ENCODE peak calls at places on chromosomes 3 and 15, in five cellular contexts. One of them, this sample, is unnamed.

GRCh38 chr3:195558602-195559001 is 15.5 kb upstream of the PPP1R2 start:
- DNase-seq in foreskin fibroblast: no peak
- DNase-seq in activated T-cell treated with anti-CD3 and anti-CD28 coated beads for 1 hour: no peak
- DNase-seq in upper lobe of right lung: no peak
- DNase-seq in neuronal stem cell: no peak
- DNase-seq in this sample: peak

GRCh38 chr15:47194718-47195117 is 522.6 kb upstream of the SEMA6D start:
- DNase-seq in foreskin fibroblast: peak
- DNase-seq in activated T-cell treated with anti-CD3 and anti-CD28 coated beads for 1 hour: no peak
- DNase-seq in upper lobe of right lung: no peak
- DNase-seq in neuronal stem cell: no peak
- DNase-seq in this sample: peak

GRCh38 chr15:56616551-56616950 is 116.8 kb downstream of the ZNF280D start:
- DNase-seq in foreskin fibroblast: no peak
- DNase-seq in activated T-cell treated with anti-CD3 and anti-CD28 coated beads for 1 hour: no peak
- DNase-seq in upper lobe of right lung: no peak
- DNase-seq in neuronal stem cell: no peak
- DNase-seq in this sample: no peak

GRCh38 chr3:106534206-106534605 is 665.4 kb upstream of the CBLB start:
- DNase-seq in foreskin fibroblast: no peak
- DNase-seq in activated T-cell treated with anti-CD3 and anti-CD28 coated beads for 1 hour: peak
- DNase-seq in upper lobe of right lung: peak
- DNase-seq in neuronal stem cell: no peak
- DNase-seq in this sample: no peak

GRCh38 chr3:184651945-184652344 is 59.9 kb downstream of the MAGEF1 start:
- DNase-seq in foreskin fibroblast: no peak
- DNase-seq in activated T-cell treated with anti-CD3 and anti-CD28 coated beads for 1 hour: no peak
- DNase-seq in upper lobe of right lung: no peak
- DNase-seq in neuronal stem cell: no peak
- DNase-seq in this sample: no peak

GRCh38 chr3:136343873-136344281 is 93.7 kb downstream of the PCCB start:
- DNase-seq in foreskin fibroblast: peak
- DNase-seq in activated T-cell treated with anti-CD3 and anti-CD28 coated beads for 1 hour: no peak
- DNase-seq in upper lobe of right lung: peak
- DNase-seq in neuronal stem cell: no peak
- DNase-seq in this sample: peak

GRCh38 chr3:43689766-43690399 is 855 bp upstream of the ABHD5 start:
- DNase-seq in foreskin fibroblast: no peak
- DNase-seq in activated T-cell treated with anti-CD3 and anti-CD28 coated beads for 1 hour: no peak
- DNase-seq in upper lobe of right lung: no peak
- DNase-seq in neuronal stem cell: no peak
- DNase-seq in this sample: no peak

GRCh38 chr15:23690450-23690852 is 3.3 kb upstream of the NDN start:
- DNase-seq in foreskin fibroblast: peak
- DNase-seq in activated T-cell treated with anti-CD3 and anti-CD28 coated beads for 1 hour: no peak
- DNase-seq in upper lobe of right lung: peak
- DNase-seq in neuronal stem cell: peak
- DNase-seq in this sample: no peak

GRCh38 chr3:58998476-58999117 is 51.2 kb downstream of the CFAP20DC start:
- DNase-seq in foreskin fibroblast: peak
- DNase-seq in activated T-cell treated with anti-CD3 and anti-CD28 coated beads for 1 hour: no peak
- DNase-seq in upper lobe of right lung: no peak
- DNase-seq in neuronal stem cell: no peak
- DNase-seq in this sample: peak

GRCh38 chr3:149224736-149225594 is 3.3 kb upstream of the CP start:
- DNase-seq in foreskin fibroblast: peak
- DNase-seq in activated T-cell treated with anti-CD3 and anti-CD28 coated beads for 1 hour: no peak
- DNase-seq in upper lobe of right lung: no peak
- DNase-seq in neuronal stem cell: no peak
- DNase-seq in this sample: peak

GRCh38 chr15:73965730-73966103 is 26.4 kb downstream of the STOML1 start:
- DNase-seq in foreskin fibroblast: peak
- DNase-seq in activated T-cell treated with anti-CD3 and anti-CD28 coated beads for 1 hour: no peak
- DNase-seq in upper lobe of right lung: no peak
- DNase-seq in neuronal stem cell: no peak
- DNase-seq in this sample: no peak

GRCh38 chr3:169818330-169818729 is 5.6 kb upstream of the LRRC34 start:
- DNase-seq in foreskin fibroblast: no peak
- DNase-seq in activated T-cell treated with anti-CD3 and anti-CD28 coated beads for 1 hour: no peak
- DNase-seq in upper lobe of right lung: no peak
- DNase-seq in neuronal stem cell: no peak
- DNase-seq in this sample: peak

GRCh38 chr3:16513141-16514020 is at the start of gene RFTN1:
- DNase-seq in foreskin fibroblast: peak
- DNase-seq in activated T-cell treated with anti-CD3 and anti-CD28 coated beads for 1 hour: peak
- DNase-seq in upper lobe of right lung: peak
- DNase-seq in neuronal stem cell: peak
- DNase-seq in this sample: peak

GRCh38 chr3:30597131-30597768 is 9.2 kb upstream of the TGFBR2 start:
- DNase-seq in foreskin fibroblast: peak
- DNase-seq in activated T-cell treated with anti-CD3 and anti-CD28 coated beads for 1 hour: no peak
- DNase-seq in upper lobe of right lung: no peak
- DNase-seq in neuronal stem cell: no peak
- DNase-seq in this sample: peak

GRCh38 chr3:29695201-29695904 is 414.5 kb downstream of the RBMS3 start:
- DNase-seq in foreskin fibroblast: peak
- DNase-seq in activated T-cell treated with anti-CD3 and anti-CD28 coated beads for 1 hour: no peak
- DNase-seq in upper lobe of right lung: no peak
- DNase-seq in neuronal stem cell: no peak
- DNase-seq in this sample: no peak

GRCh38 chr15:81280696-81281095 is 43.2 kb downstream of the STARD5 start:
- DNase-seq in foreskin fibroblast: no peak
- DNase-seq in activated T-cell treated with anti-CD3 and anti-CD28 coated beads for 1 hour: no peak
- DNase-seq in upper lobe of right lung: no peak
- DNase-seq in neuronal stem cell: no peak
- DNase-seq in this sample: no peak

GRCh38 chr15:22963546-22964125 is 16.5 kb downstream of the CYFIP1 start:
- DNase-seq in foreskin fibroblast: no peak
- DNase-seq in activated T-cell treated with anti-CD3 and anti-CD28 coated beads for 1 hour: no peak
- DNase-seq in upper lobe of right lung: no peak
- DNase-seq in neuronal stem cell: no peak
- DNase-seq in this sample: no peak

GRCh38 chr3:107106316-107106715 is 270.9 kb upstream of the CCDC54 start:
- DNase-seq in foreskin fibroblast: no peak
- DNase-seq in activated T-cell treated with anti-CD3 and anti-CD28 coated beads for 1 hour: no peak
- DNase-seq in upper lobe of right lung: no peak
- DNase-seq in neuronal stem cell: no peak
- DNase-seq in this sample: no peak

GRCh38 chr15:35126236-35126635 is 41.1 kb upstream of the NANOGP8 start:
- DNase-seq in foreskin fibroblast: no peak
- DNase-seq in activated T-cell treated with anti-CD3 and anti-CD28 coated beads for 1 hour: no peak
- DNase-seq in upper lobe of right lung: no peak
- DNase-seq in neuronal stem cell: no peak
- DNase-seq in this sample: no peak

GRCh38 chr3:16884748-16885587 is at the start of gene PLCL2:
- DNase-seq in foreskin fibroblast: peak
- DNase-seq in activated T-cell treated with anti-CD3 and anti-CD28 coated beads for 1 hour: peak
- DNase-seq in upper lobe of right lung: peak
- DNase-seq in neuronal stem cell: peak
- DNase-seq in this sample: no peak

GRCh38 chr3:112089956-112090898 is 4.0 kb downstream of the C3orf52 start:
- DNase-seq in foreskin fibroblast: no peak
- DNase-seq in activated T-cell treated with anti-CD3 and anti-CD28 coated beads for 1 hour: no peak
- DNase-seq in upper lobe of right lung: no peak
- DNase-seq in neuronal stem cell: no peak
- DNase-seq in this sample: no peak

GRCh38 chr15:50162988-50163718 is 18.8 kb upstream of the SLC27A2 start:
- DNase-seq in foreskin fibroblast: no peak
- DNase-seq in activated T-cell treated with anti-CD3 and anti-CD28 coated beads for 1 hour: no peak
- DNase-seq in upper lobe of right lung: no peak
- DNase-seq in neuronal stem cell: no peak
- DNase-seq in this sample: peak

GRCh38 chr15:57380854-57381253 is 4.5 kb downstream of the CGNL1 start:
- DNase-seq in foreskin fibroblast: no peak
- DNase-seq in activated T-cell treated with anti-CD3 and anti-CD28 coated beads for 1 hour: no peak
- DNase-seq in upper lobe of right lung: no peak
- DNase-seq in neuronal stem cell: no peak
- DNase-seq in this sample: no peak

GRCh38 chr15:66094331-66094730 is 159.2 kb downstream of the MEGF11 start:
- DNase-seq in foreskin fibroblast: no peak
- DNase-seq in activated T-cell treated with anti-CD3 and anti-CD28 coated beads for 1 hour: no peak
- DNase-seq in upper lobe of right lung: peak
- DNase-seq in neuronal stem cell: no peak
- DNase-seq in this sample: no peak

GRCh38 chr3:195139091-195139875 is 131.7 kb downstream of the XXYLT1 start:
- DNase-seq in foreskin fibroblast: no peak
- DNase-seq in activated T-cell treated with anti-CD3 and anti-CD28 coated beads for 1 hour: no peak
- DNase-seq in upper lobe of right lung: no peak
- DNase-seq in neuronal stem cell: no peak
- DNase-seq in this sample: no peak

GRCh38 chr3:152834354-152835310 is at the start of gene P2RY1:
- DNase-seq in foreskin fibroblast: peak
- DNase-seq in activated T-cell treated with anti-CD3 and anti-CD28 coated beads for 1 hour: no peak
- DNase-seq in upper lobe of right lung: peak
- DNase-seq in neuronal stem cell: peak
- DNase-seq in this sample: peak

GRCh38 chr3:77446084-77446483 is 406.2 kb downstream of the ROBO2 start:
- DNase-seq in foreskin fibroblast: no peak
- DNase-seq in activated T-cell treated with anti-CD3 and anti-CD28 coated beads for 1 hour: no peak
- DNase-seq in upper lobe of right lung: no peak
- DNase-seq in neuronal stem cell: no peak
- DNase-seq in this sample: no peak

GRCh38 chr15:29933043-29933442 is 110.8 kb upstream of the TJP1 start:
- DNase-seq in foreskin fibroblast: no peak
- DNase-seq in activated T-cell treated with anti-CD3 and anti-CD28 coated beads for 1 hour: no peak
- DNase-seq in upper lobe of right lung: no peak
- DNase-seq in neuronal stem cell: no peak
- DNase-seq in this sample: no peak

GRCh38 chr3:18466136-18466535 is 41.0 kb upstream of the SATB1 start:
- DNase-seq in foreskin fibroblast: no peak
- DNase-seq in activated T-cell treated with anti-CD3 and anti-CD28 coated beads for 1 hour: no peak
- DNase-seq in upper lobe of right lung: no peak
- DNase-seq in neuronal stem cell: no peak
- DNase-seq in this sample: no peak

GRCh38 chr3:85298032-85298431 is 339.2 kb downstream of the CADM2 start:
- DNase-seq in foreskin fibroblast: no peak
- DNase-seq in activated T-cell treated with anti-CD3 and anti-CD28 coated beads for 1 hour: no peak
- DNase-seq in upper lobe of right lung: no peak
- DNase-seq in neuronal stem cell: no peak
- DNase-seq in this sample: no peak

GRCh38 chr3:108602249-108602934 is 12.9 kb downstream of the DZIP3 start:
- DNase-seq in foreskin fibroblast: no peak
- DNase-seq in activated T-cell treated with anti-CD3 and anti-CD28 coated beads for 1 hour: no peak
- DNase-seq in upper lobe of right lung: no peak
- DNase-seq in neuronal stem cell: no peak
- DNase-seq in this sample: peak

GRCh38 chr15:64149424-64150235 is 1.9 kb upstream of the SNX22 start:
- DNase-seq in foreskin fibroblast: no peak
- DNase-seq in activated T-cell treated with anti-CD3 and anti-CD28 coated beads for 1 hour: no peak
- DNase-seq in upper lobe of right lung: no peak
- DNase-seq in neuronal stem cell: no peak
- DNase-seq in this sample: no peak

GRCh38 chr3:186640473-186640818 is 247 bp downstream of the FETUB start:
- DNase-seq in foreskin fibroblast: peak
- DNase-seq in activated T-cell treated with anti-CD3 and anti-CD28 coated beads for 1 hour: no peak
- DNase-seq in upper lobe of right lung: no peak
- DNase-seq in neuronal stem cell: no peak
- DNase-seq in this sample: no peak

GRCh38 chr15:92056875-92057274 is 203.4 kb downstream of the SLCO3A1 start:
- DNase-seq in foreskin fibroblast: no peak
- DNase-seq in activated T-cell treated with anti-CD3 and anti-CD28 coated beads for 1 hour: no peak
- DNase-seq in upper lobe of right lung: no peak
- DNase-seq in neuronal stem cell: no peak
- DNase-seq in this sample: no peak

GRCh38 chr15:57510647-57511046 is 81.1 kb upstream of the MYZAP start:
- DNase-seq in foreskin fibroblast: peak
- DNase-seq in activated T-cell treated with anti-CD3 and anti-CD28 coated beads for 1 hour: no peak
- DNase-seq in upper lobe of right lung: no peak
- DNase-seq in neuronal stem cell: no peak
- DNase-seq in this sample: no peak